ENCODE peak calls at places on chromosomes 11 and 22, in ten cellular contexts. Q, M, F, E, N, T, G, U, S and H are unnamed samples. For H3K4me1, the result is how much of the 10 kb centered on the place peaks cover.

GRCh38 chr11:1778141-1778911 is 14.6 kb upstream of the CTSD start:
- DNase-seq in N (peak), Q (peak), S (peak), T (no peak), E (no peak), F (no peak), G (no peak), U (no peak), M (no peak), H (peak)

GRCh38 chr11:105878510-105878909 is 143.5 kb downstream of the MSANTD4 start:
- DNase-seq in E (no peak), G (no peak), Q (no peak), M (no peak), U (no peak), F (no peak), N (no peak), S (no peak), T (no peak), H (no peak)

GRCh38 chr11:31160504-31161422 is 208.8 kb downstream of the DCDC1 start:
- DNase-seq in G (no peak), F (no peak), U (no peak), Q (no peak), T (no peak), M (no peak), N (no peak), S (no peak), E (no peak), H (no peak)

GRCh38 chr22:35642305-35642741 is 5.9 kb upstream of the APOL6 start:
- DNase-seq in S (no peak), Q (no peak), F (peak), M (no peak), G (no peak), U (no peak), T (no peak), E (no peak), N (peak), H (peak)

GRCh38 chr11:134742228-134742612 is 330.2 kb upstream of the B3GAT1 start:
- DNase-seq in Q (no peak), U (peak), S (no peak), T (no peak), M (no peak), E (no peak), N (no peak), F (peak), G (no peak), H (no peak)

GRCh38 chr22:49753961-49754673 is 73.6 kb downstream of the BRD1 start:
- DNase-seq in T (no peak), F (no peak), E (no peak), G (no peak), M (no peak), N (no peak), S (no peak), Q (no peak), U (no peak), H (no peak)

GRCh38 chr22:46942816-46943783 is 180.7 kb downstream of the TBC1D22A start:
- DNase-seq in M (no peak), T (no peak), U (peak), E (no peak), N (no peak), G (no peak), S (no peak), Q (peak), F (peak), H (no peak)

GRCh38 chr11:43868852-43869567 is 11.6 kb upstream of the ALKBH3 start:
- DNase-seq in Q (peak), M (no peak), E (no peak), N (no peak), S (peak), G (peak), F (no peak), U (peak), T (peak), H (no peak)

GRCh38 chr11:89293966-89294679 is 116.4 kb downstream of the TYR start:
- DNase-seq in U (no peak), S (no peak), M (no peak), G (no peak), E (peak), T (no peak), F (no peak), Q (peak), N (no peak), H (no peak)

GRCh38 chr11:12306830-12307229 is 70.5 kb upstream of the PARVA start:
- DNase-seq in G (no peak), U (no peak), M (no peak), F (no peak), Q (no peak), N (no peak), S (no peak), E (no peak), T (no peak), H (no peak)

GRCh38 chr11:64305691-64306562 is 603 bp downstream of the ESRRA start:
- DNase-seq in S (peak), Q (peak), U (peak), M (no peak), G (no peak), E (peak), N (peak), F (peak), T (peak), H (no peak)

GRCh38 chr22:35131423-35132050 is 65.6 kb downstream of the ISX start:
- DNase-seq in N (no peak), E (no peak), G (no peak), M (no peak), T (no peak), Q (no peak), F (peak), S (no peak), U (no peak), H (no peak)

GRCh38 chr11:64250875-64251721 is at the start of gene PLCB3:
- DNase-seq in F (peak), M (no peak), S (peak), Q (peak), N (peak), G (no peak), E (peak), T (peak), U (no peak), H (no peak)

GRCh38 chr22:42202669-42203068 is 67.8 kb downstream of the TCF20 start:
- DNase-seq in Q (no peak), F (no peak), M (no peak), T (peak), E (no peak), N (no peak), G (no peak), U (peak), S (no peak), H (no peak)

GRCh38 chr22:31083923-31084810 is 3.0 kb downstream of the SMTN start:
- DNase-seq in T (no peak), N (peak), M (no peak), Q (no peak), G (no peak), S (no peak), F (peak), U (no peak), E (no peak), H (no peak)

GRCh38 chr11:101717621-101718020 is 133.8 kb upstream of the TRPC6 start:
- DNase-seq in Q (no peak), F (no peak), T (no peak), E (no peak), U (no peak), N (no peak), M (no peak), S (peak), G (no peak), H (no peak)

GRCh38 chr11:44797886-44798683 is 71.3 kb downstream of the TSPAN18 start:
- DNase-seq in Q (no peak), G (no peak), N (no peak), E (no peak), T (no peak), M (no peak), F (peak), U (no peak), S (no peak), H (no peak)

GRCh38 chr11:28338371-28338770 is 230.2 kb downstream of the METTL15 start:
- DNase-seq in S (no peak), G (no peak), N (no peak), M (no peak), F (no peak), Q (no peak), E (no peak), U (no peak), T (no peak), H (no peak)

GRCh38 chr22:24330636-24331035 is 60.0 kb downstream of the SPECC1L start:
- DNase-seq in G (no peak), E (no peak), N (no peak), Q (no peak), T (no peak), U (no peak), S (no peak), F (no peak), M (no peak), H (no peak)

GRCh38 chr11:72278911-72279310 is 34.9 kb upstream of the PHOX2A start:
- DNase-seq in U (no peak), G (peak), T (no peak), F (no peak), M (no peak), Q (no peak), N (no peak), E (no peak), S (peak), H (no peak)

GRCh38 chr11:94550513-94550912 is 6.8 kb downstream of the FUT4 start:
- DNase-seq in M (no peak), T (no peak), F (no peak), Q (no peak), U (no peak), E (no peak), S (no peak), N (no peak), G (no peak), H (no peak)

GRCh38 chr11:5284551-5285130 is 14.9 kb upstream of the HBE1 start:
- DNase-seq in E (no peak), M (no peak), S (no peak), N (no peak), Q (no peak), G (no peak), F (no peak), T (no peak), U (no peak), H (no peak)

GRCh38 chr11:69915501-69916250 is 96.5 kb upstream of the FGF3 start:
- DNase-seq in U (peak), Q (peak), E (peak), M (peak), N (peak), S (peak), F (peak), T (peak), G (peak), H (peak)

DNA sequence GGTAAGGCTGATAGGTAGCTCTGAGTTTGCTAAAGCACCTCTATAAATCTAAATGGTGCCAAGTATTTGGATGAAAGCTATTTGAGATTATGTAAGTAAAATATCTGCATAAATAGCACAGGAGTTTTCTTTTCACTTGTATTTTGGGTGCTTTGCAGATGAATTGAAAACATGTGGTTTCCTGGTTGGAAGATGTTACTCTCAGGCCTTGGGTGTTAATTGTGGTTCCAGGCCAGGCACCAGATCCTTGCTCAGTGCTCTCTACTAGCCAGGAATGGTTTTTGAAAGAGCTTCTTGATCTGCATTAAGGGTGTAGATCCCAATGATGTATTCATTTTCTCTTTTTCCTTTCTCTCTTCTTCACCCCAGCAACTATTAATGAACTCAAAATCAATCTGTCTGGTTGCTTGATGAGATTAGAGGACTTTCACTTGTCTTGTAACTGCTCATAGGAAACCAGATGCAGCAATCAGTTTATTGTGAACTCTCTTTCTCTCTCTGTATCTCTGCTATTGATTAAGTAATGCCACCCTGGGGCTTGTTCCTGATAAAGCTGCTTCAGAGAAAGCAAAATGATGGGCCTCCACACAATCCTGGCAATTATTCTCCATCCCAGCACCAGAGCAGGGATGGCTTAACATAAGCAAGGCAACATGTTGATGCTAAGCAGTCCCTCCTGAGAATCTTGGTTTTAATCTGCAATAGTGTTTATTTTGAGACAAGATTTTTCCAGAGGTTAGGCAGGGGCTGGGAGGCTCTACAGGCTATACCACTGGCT is 147.0 kb upstream of the NTM start:
- DNase-seq in S (no peak), T (no peak), U (no peak), G (no peak), Q (no peak), F (no peak), E (no peak), M (no peak), N (no peak), H (no peak)
- TF ChIP-seq CTCF in S (no peak), T (no peak), U (no peak), G (no peak), Q (no peak), F (no peak), E (no peak), M (no peak), N (no peak), H (no peak)

GRCh38 chr11:118882489-118882888 is 1.2 kb upstream of the CXCR5 start:
- DNase-seq in G (no peak), Q (no peak), S (no peak), M (no peak), F (no peak), T (no peak), N (no peak), E (no peak), U (no peak), H (no peak)

GRCh38 chr11:118881130-118881717 is 2.5 kb upstream of the CXCR5 start:
- DNase-seq in F (no peak), N (no peak), T (no peak), G (no peak), S (no peak), M (no peak), U (no peak), Q (no peak), E (no peak), H (no peak)

GRCh38 chr11:118876261-118876660 is 7.4 kb upstream of the CXCR5 start:
- DNase-seq in U (no peak), N (peak), S (no peak), F (peak), M (no peak), G (no peak), T (no peak), E (no peak), Q (no peak), H (no peak)

GRCh38 chr11:118877487-118878173 is 6.1 kb upstream of the CXCR5 start:
- DNase-seq in M (no peak), U (no peak), N (no peak), F (no peak), S (no peak), G (no peak), E (no peak), Q (no peak), T (no peak), H (no peak)

GRCh38 chr11:118878187-118878586 is 5.5 kb upstream of the CXCR5 start:
- DNase-seq in F (no peak), S (no peak), E (no peak), Q (no peak), G (no peak), T (no peak), M (no peak), U (no peak), N (no peak), H (no peak)
- H3K4me1 ChIP-seq in F (under half), S (under half), E (under half), Q (under half), G (under half), T (half or more), M (under half), U (under half), N (under half), H (under half)

DNA sequence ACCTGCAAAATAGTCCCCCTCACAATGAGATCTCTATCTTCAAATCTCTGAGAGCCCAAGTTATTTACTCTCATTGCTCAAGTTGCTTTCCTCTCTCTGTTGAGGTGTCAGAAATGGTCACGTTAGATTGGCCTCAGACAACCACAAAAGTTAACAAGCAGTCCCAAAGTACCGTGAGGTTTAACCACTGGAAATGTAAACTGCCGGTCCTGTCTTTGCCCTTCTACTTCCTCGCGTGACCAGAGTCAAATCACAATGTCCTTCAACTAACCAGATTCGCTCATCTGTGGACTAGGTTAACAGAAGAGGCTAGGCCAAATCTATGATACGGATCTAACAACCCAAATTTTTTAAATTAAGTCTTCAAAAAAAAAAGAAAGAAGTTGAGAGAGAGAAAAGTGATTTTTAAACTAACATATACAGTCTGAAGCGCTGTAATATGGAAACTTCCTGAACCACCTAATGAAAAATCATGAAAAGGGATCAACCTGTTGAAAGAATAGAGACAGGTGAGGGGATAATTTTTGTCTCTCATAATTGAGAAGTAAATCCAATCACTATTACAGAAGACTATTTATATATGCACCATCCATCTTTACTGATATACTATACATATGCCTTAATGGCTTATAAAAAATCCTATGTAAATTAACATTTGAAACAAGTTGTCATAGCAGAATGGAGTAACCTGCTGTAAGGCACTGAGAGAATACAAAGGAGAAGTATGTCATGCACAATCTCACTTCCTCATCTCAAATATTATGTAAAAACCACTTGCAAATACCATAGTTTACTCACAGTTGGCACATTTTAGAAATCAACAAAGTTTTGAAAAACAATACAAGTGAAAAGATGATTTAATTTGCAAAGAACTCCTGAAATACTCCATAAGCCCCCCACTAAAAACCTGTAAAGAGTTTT is 3.3 kb upstream of the JAML start:
- DNase-seq in T (no peak), E (no peak), S (no peak), N (peak), M (no peak), U (no peak), G (no peak), Q (no peak), F (no peak), H (no peak)
- TF ChIP-seq CTCF in T (no peak), E (no peak), S (no peak), N (no peak), M (no peak), U (no peak), G (no peak), Q (no peak), F (no peak), H (no peak)

GRCh38 chr22:20553947-20554741 is 46.7 kb downstream of the MED15 start:
- DNase-seq in G (no peak), M (no peak), E (no peak), Q (no peak), T (no peak), N (no peak), U (peak), F (peak), S (no peak), H (no peak)

GRCh38 chr22:20551805-20552449 is 44.5 kb downstream of the MED15 start:
- DNase-seq in N (peak), F (peak), G (no peak), Q (no peak), E (peak), M (no peak), U (no peak), T (no peak), S (no peak), H (peak)

GRCh38 chr22:20552913-20553401 is 45.5 kb downstream of the MED15 start:
- DNase-seq in E (no peak), U (no peak), F (peak), M (no peak), T (no peak), N (no peak), G (no peak), S (no peak), Q (no peak), H (no peak)

GRCh38 chr22:20552450-20552894 is 45.1 kb downstream of the MED15 start:
- DNase-seq in M (no peak), S (no peak), N (peak), Q (no peak), E (peak), T (no peak), U (peak), G (no peak), F (peak), H (peak)

GRCh38 chr22:20554824-20555223 is 47.4 kb downstream of the MED15 start:
- DNase-seq in M (no peak), F (peak), T (no peak), S (no peak), G (no peak), U (no peak), E (no peak), Q (no peak), N (no peak), H (no peak)
- H3K4me1 ChIP-seq in M (under half), F (half or more), T (half or more), S (under half), G (under half), U (half or more), E (under half), Q (under half), N (under half), H (half or more)

GRCh38 chr22:37259540-37260029 is 15.5 kb upstream of the RAC2 start:
- DNase-seq in Q (peak), M (no peak), U (no peak), N (no peak), S (peak), E (no peak), T (no peak), F (peak), G (no peak), H (no peak)
- TF ChIP-seq CTCF in Q (peak), M (no peak), U (peak), N (peak), S (peak), E (no peak), T (peak), F (peak), G (peak), H (no peak)